ENCODE peak calls at places on chromosomes 16 and 17, in five cellular contexts. One of them, this sample, is unnamed.
A peak's percentile ranks its signal among the peaks of the same experiment; 100 is the strongest.

GRCh38 chr16:27253526-27253930 is 15.0 kb downstream of the NSMCE1 start:
- DNase-seq in A549: peak; percentile 39
- DNase-seq in stimulated activated CD8-positive, alpha-beta memory T cell treated with anti-CD3 and anti-CD28 coated beads, Interleukin-2, amount 100 ng/mL, for 48 hours: no peak
- DNase-seq in activated T-helper 9 cell treated with anti-CD3 and anti-CD28 coated beads, Interleukin-2, amount 50 U/mL, for 16 hours: no peak
- DNase-seq in M059J: peak; percentile 94
- DNase-seq in this sample: no peak

GRCh38 chr16:27424772-27425498 is 23.0 kb downstream of the IL21R start:
- DNase-seq in A549: no peak
- DNase-seq in stimulated activated CD8-positive, alpha-beta memory T cell treated with anti-CD3 and anti-CD28 coated beads, Interleukin-2, amount 100 ng/mL, for 48 hours: no peak
- DNase-seq in M059J: no peak
- DNase-seq in activated T-helper 9 cell treated with anti-CD3 and anti-CD28 coated beads, Interleukin-2, amount 50 U/mL, for 16 hours: no peak
- DNase-seq in this sample: peak; percentile 23

GRCh38 chr16:66878067-66878466 is 2.2 kb upstream of the PDP2 start:
- DNase-seq in stimulated activated CD8-positive, alpha-beta memory T cell treated with anti-CD3 and anti-CD28 coated beads, Interleukin-2, amount 100 ng/mL, for 48 hours: peak; percentile 68
- DNase-seq in A549: no peak
- DNase-seq in activated T-helper 9 cell treated with anti-CD3 and anti-CD28 coated beads, Interleukin-2, amount 50 U/mL, for 16 hours: peak; percentile 47
- DNase-seq in M059J: peak; percentile 48
- DNase-seq in this sample: no peak

GRCh38 chr17:72254808-72255449 is 134.1 kb downstream of the SOX9 start:
- DNase-seq in activated T-helper 9 cell treated with anti-CD3 and anti-CD28 coated beads, Interleukin-2, amount 50 U/mL, for 16 hours: no peak
- DNase-seq in A549: no peak
- DNase-seq in stimulated activated CD8-positive, alpha-beta memory T cell treated with anti-CD3 and anti-CD28 coated beads, Interleukin-2, amount 100 ng/mL, for 48 hours: no peak
- DNase-seq in M059J: peak; percentile 17
- DNase-seq in this sample: no peak

GRCh38 chr17:17729620-17730249 is 48.5 kb downstream of the RAI1 start:
- DNase-seq in M059J: no peak
- DNase-seq in A549: peak; percentile 48
- DNase-seq in stimulated activated CD8-positive, alpha-beta memory T cell treated with anti-CD3 and anti-CD28 coated beads, Interleukin-2, amount 100 ng/mL, for 48 hours: no peak
- DNase-seq in activated T-helper 9 cell treated with anti-CD3 and anti-CD28 coated beads, Interleukin-2, amount 50 U/mL, for 16 hours: peak; percentile 22
- DNase-seq in this sample: no peak

GRCh38 chr16:90032664-90033346 is 13.5 kb upstream of the DBNDD1 start:
- DNase-seq in A549: no peak
- DNase-seq in activated T-helper 9 cell treated with anti-CD3 and anti-CD28 coated beads, Interleukin-2, amount 50 U/mL, for 16 hours: no peak
- DNase-seq in M059J: no peak
- DNase-seq in stimulated activated CD8-positive, alpha-beta memory T cell treated with anti-CD3 and anti-CD28 coated beads, Interleukin-2, amount 100 ng/mL, for 48 hours: no peak
- DNase-seq in this sample: no peak

GRCh38 chr16:12327971-12328726 is 351.6 kb downstream of the SNX29 start:
- DNase-seq in A549: no peak
- DNase-seq in M059J: no peak
- DNase-seq in activated T-helper 9 cell treated with anti-CD3 and anti-CD28 coated beads, Interleukin-2, amount 50 U/mL, for 16 hours: no peak
- DNase-seq in stimulated activated CD8-positive, alpha-beta memory T cell treated with anti-CD3 and anti-CD28 coated beads, Interleukin-2, amount 100 ng/mL, for 48 hours: no peak
- DNase-seq in this sample: no peak

GRCh38 chr17:48328457-48328856 is 101.6 kb downstream of the SKAP1 start:
- DNase-seq in M059J: no peak
- DNase-seq in stimulated activated CD8-positive, alpha-beta memory T cell treated with anti-CD3 and anti-CD28 coated beads, Interleukin-2, amount 100 ng/mL, for 48 hours: no peak
- DNase-seq in A549: peak; percentile 23
- DNase-seq in activated T-helper 9 cell treated with anti-CD3 and anti-CD28 coated beads, Interleukin-2, amount 50 U/mL, for 16 hours: no peak
- DNase-seq in this sample: no peak

GRCh38 chr17:51748749-51749604 is 409.5 kb downstream of the CA10 start:
- DNase-seq in stimulated activated CD8-positive, alpha-beta memory T cell treated with anti-CD3 and anti-CD28 coated beads, Interleukin-2, amount 100 ng/mL, for 48 hours: no peak
- DNase-seq in M059J: no peak
- DNase-seq in activated T-helper 9 cell treated with anti-CD3 and anti-CD28 coated beads, Interleukin-2, amount 50 U/mL, for 16 hours: no peak
- DNase-seq in A549: no peak
- DNase-seq in this sample: no peak

GRCh38 chr16:75265911-75266701 is 14.7 kb upstream of the BCAR1 start:
- DNase-seq in stimulated activated CD8-positive, alpha-beta memory T cell treated with anti-CD3 and anti-CD28 coated beads, Interleukin-2, amount 100 ng/mL, for 48 hours: no peak
- DNase-seq in activated T-helper 9 cell treated with anti-CD3 and anti-CD28 coated beads, Interleukin-2, amount 50 U/mL, for 16 hours: no peak
- DNase-seq in M059J: peak; percentile 77
- DNase-seq in A549: peak; percentile 77
- DNase-seq in this sample: no peak

GRCh38 chr17:38575781-38576180 is 30.0 kb downstream of the SRCIN1 start:
- DNase-seq in activated T-helper 9 cell treated with anti-CD3 and anti-CD28 coated beads, Interleukin-2, amount 50 U/mL, for 16 hours: no peak
- DNase-seq in A549: no peak
- DNase-seq in M059J: no peak
- DNase-seq in stimulated activated CD8-positive, alpha-beta memory T cell treated with anti-CD3 and anti-CD28 coated beads, Interleukin-2, amount 100 ng/mL, for 48 hours: no peak
- DNase-seq in this sample: no peak

GRCh38 chr17:79935197-79935844 is 96.1 kb upstream of the CBX4 start:
- DNase-seq in M059J: no peak
- DNase-seq in activated T-helper 9 cell treated with anti-CD3 and anti-CD28 coated beads, Interleukin-2, amount 50 U/mL, for 16 hours: no peak
- DNase-seq in A549: no peak
- DNase-seq in stimulated activated CD8-positive, alpha-beta memory T cell treated with anti-CD3 and anti-CD28 coated beads, Interleukin-2, amount 100 ng/mL, for 48 hours: no peak
- DNase-seq in this sample: no peak

GRCh38 chr16:82694239-82694874 is 67.6 kb downstream of the CDH13 start:
- DNase-seq in stimulated activated CD8-positive, alpha-beta memory T cell treated with anti-CD3 and anti-CD28 coated beads, Interleukin-2, amount 100 ng/mL, for 48 hours: no peak
- DNase-seq in activated T-helper 9 cell treated with anti-CD3 and anti-CD28 coated beads, Interleukin-2, amount 50 U/mL, for 16 hours: no peak
- DNase-seq in M059J: peak; percentile 85
- DNase-seq in A549: no peak
- DNase-seq in this sample: no peak

GRCh38 chr16:57801856-57802634 is at the start of gene KIFC3:
- DNase-seq in M059J: peak; percentile 84
- DNase-seq in activated T-helper 9 cell treated with anti-CD3 and anti-CD28 coated beads, Interleukin-2, amount 50 U/mL, for 16 hours: peak; percentile 63
- DNase-seq in A549: peak; percentile 80
- DNase-seq in stimulated activated CD8-positive, alpha-beta memory T cell treated with anti-CD3 and anti-CD28 coated beads, Interleukin-2, amount 100 ng/mL, for 48 hours: peak; percentile 61
- DNase-seq in this sample: peak; percentile 83

GRCh38 chr16:55976815-55977214 is 101.6 kb upstream of the CES5A start:
- DNase-seq in A549: no peak
- DNase-seq in M059J: no peak
- DNase-seq in activated T-helper 9 cell treated with anti-CD3 and anti-CD28 coated beads, Interleukin-2, amount 50 U/mL, for 16 hours: no peak
- DNase-seq in stimulated activated CD8-positive, alpha-beta memory T cell treated with anti-CD3 and anti-CD28 coated beads, Interleukin-2, amount 100 ng/mL, for 48 hours: no peak
- DNase-seq in this sample: no peak

GRCh38 chr17:40901981-40902862 is 17.2 kb upstream of the KRT20 start:
- DNase-seq in activated T-helper 9 cell treated with anti-CD3 and anti-CD28 coated beads, Interleukin-2, amount 50 U/mL, for 16 hours: no peak
- DNase-seq in A549: peak; percentile 95
- DNase-seq in stimulated activated CD8-positive, alpha-beta memory T cell treated with anti-CD3 and anti-CD28 coated beads, Interleukin-2, amount 100 ng/mL, for 48 hours: no peak
- DNase-seq in M059J: peak; percentile 89
- DNase-seq in this sample: no peak

GRCh38 chr16:71230122-71230845 is at the start of gene HYDIN:
- DNase-seq in activated T-helper 9 cell treated with anti-CD3 and anti-CD28 coated beads, Interleukin-2, amount 50 U/mL, for 16 hours: no peak
- DNase-seq in M059J: peak; percentile 57
- DNase-seq in A549: peak; percentile 67
- DNase-seq in stimulated activated CD8-positive, alpha-beta memory T cell treated with anti-CD3 and anti-CD28 coated beads, Interleukin-2, amount 100 ng/mL, for 48 hours: peak; percentile 19
- DNase-seq in this sample: no peak

GRCh38 chr17:81833921-81834830 is 674 bp downstream of the PPP1R27 start:
- DNase-seq in activated T-helper 9 cell treated with anti-CD3 and anti-CD28 coated beads, Interleukin-2, amount 50 U/mL, for 16 hours: no peak
- DNase-seq in M059J: no peak
- DNase-seq in A549: no peak
- DNase-seq in stimulated activated CD8-positive, alpha-beta memory T cell treated with anti-CD3 and anti-CD28 coated beads, Interleukin-2, amount 100 ng/mL, for 48 hours: no peak
- DNase-seq in this sample: no peak

GRCh38 chr17:3892095-3892998 is 506 bp downstream of the CAMKK1 start:
- DNase-seq in activated T-helper 9 cell treated with anti-CD3 and anti-CD28 coated beads, Interleukin-2, amount 50 U/mL, for 16 hours: peak; percentile 65
- DNase-seq in stimulated activated CD8-positive, alpha-beta memory T cell treated with anti-CD3 and anti-CD28 coated beads, Interleukin-2, amount 100 ng/mL, for 48 hours: peak; percentile 49
- DNase-seq in A549: peak; percentile 88
- DNase-seq in M059J: peak; percentile 58
- DNase-seq in this sample: peak; percentile 99

GRCh38 chr16:55543470-55543869 is 23.0 kb upstream of the CAPNS2 start:
- DNase-seq in A549: peak; percentile 31
- DNase-seq in activated T-helper 9 cell treated with anti-CD3 and anti-CD28 coated beads, Interleukin-2, amount 50 U/mL, for 16 hours: no peak
- DNase-seq in M059J: peak; percentile 44
- DNase-seq in stimulated activated CD8-positive, alpha-beta memory T cell treated with anti-CD3 and anti-CD28 coated beads, Interleukin-2, amount 100 ng/mL, for 48 hours: no peak
- DNase-seq in this sample: no peak